ENCODE peak calls at places on chromosome 21, in five cellular contexts. S is HepG2, X is stomach, B is sigmoid colon, Q is transverse colon. J is an unnamed sample.

GRCh38 chr21:27807596-27807995 is 840.7 kb upstream of the ADAMTS5 start:
- DNase-seq in S (no peak), X (no peak), B (no peak), Q (no peak), J (no peak)

GRCh38 chr21:37139154-37139553 is 66.1 kb downstream of the TTC3 start:
- DNase-seq in S (no peak), X (no peak), B (no peak), Q (no peak), J (no peak)

GRCh38 chr21:37914211-37914900 is 1.9 kb downstream of the KCNJ6 start:
- DNase-seq in S (no peak), X (no peak), B (no peak), Q (no peak), J (no peak)

GRCh38 chr21:23936224-23936623 is 1671.1 kb downstream of the MRPL39 start:
- DNase-seq in S (no peak), X (no peak), B (no peak), Q (no peak), J (no peak)

GRCh38 chr21:29416268-29416667 is 117.5 kb downstream of the BACH1 start:
- DNase-seq in S (no peak), X (no peak), B (no peak), Q (no peak), J (no peak)

GRCh38 chr21:34129039-34129891 is 55.9 kb downstream of the MRPS6 start:
- DNase-seq in S (no peak), X (peak), B (peak), Q (peak), J (no peak)

GRCh38 chr21:23522750-23523149 is 2084.5 kb downstream of the MRPL39 start:
- DNase-seq in S (no peak), X (no peak), B (no peak), Q (no peak), J (no peak)

GRCh38 chr21:33901421-33902288 is 13.9 kb downstream of the ATP5PO start:
- DNase-seq in S (peak), X (no peak), B (peak), Q (no peak), J (no peak)

GRCh38 chr21:36847189-36847588 is 119.3 kb downstream of the HLCS start:
- DNase-seq in S (peak), X (no peak), B (no peak), Q (no peak), J (no peak)

GRCh38 chr21:16194851-16195251 is 465.1 kb downstream of the USP25 start:
- DNase-seq in S (peak), X (no peak), B (no peak), Q (no peak), J (no peak)

GRCh38 chr21:15204140-15204774 is 139.5 kb upstream of the NRIP1 start:
- DNase-seq in S (no peak), X (no peak), B (no peak), Q (no peak), J (no peak)

GRCh38 chr21:29403922-29404538 is 105.3 kb downstream of the BACH1 start:
- DNase-seq in S (no peak), X (no peak), B (no peak), Q (no peak), J (no peak)

GRCh38 chr21:25360593-25360992 is 246.7 kb downstream of the MRPL39 start:
- DNase-seq in S (no peak), X (no peak), B (no peak), Q (no peak), J (no peak)

GRCh38 chr21:28135646-28136045 is 857.0 kb downstream of the LTN1 start:
- DNase-seq in S (no peak), X (no peak), B (no peak), Q (no peak), J (peak)

GRCh38 chr21:44405948-44406872 is 49.1 kb upstream of the LRRC3 start:
- DNase-seq in S (no peak), X (no peak), B (no peak), Q (no peak), J (peak)

GRCh38 chr21:21813295-21813694 is 815.1 kb downstream of the NCAM2 start:
- DNase-seq in S (no peak), X (no peak), B (no peak), Q (no peak), J (no peak)

GRCh38 chr21:34029724-34030528 is 43.5 kb upstream of the MRPS6 start:
- DNase-seq in S (peak), X (peak), B (no peak), Q (peak), J (no peak)

GRCh38 chr21:34198232-34199120 is 125.1 kb downstream of the MRPS6 start:
- DNase-seq in S (no peak), X (no peak), B (no peak), Q (no peak), J (no peak)

GRCh38 chr21:26717146-26717739 is 128.0 kb downstream of the ADAMTS1 start:
- DNase-seq in S (no peak), X (no peak), B (no peak), Q (no peak), J (no peak)

GRCh38 chr21:29025328-29025713 is 853 bp downstream of the USP16 start:
- DNase-seq in S (no peak), X (no peak), B (no peak), Q (no peak), J (no peak)

GRCh38 chr21:34609951-34610549 is 4.9 kb downstream of the RCAN1 start:
- DNase-seq in S (no peak), X (no peak), B (no peak), Q (no peak), J (no peak)

GRCh38 chr21:22224261-22224660 is 1226.1 kb downstream of the NCAM2 start:
- DNase-seq in S (no peak), X (no peak), B (no peak), Q (no peak), J (no peak)

GRCh38 chr21:40146201-40146890 is 279.1 kb downstream of the PCP4 start:
- DNase-seq in S (no peak), X (no peak), B (no peak), Q (no peak), J (no peak)

GRCh38 chr21:28333455-28334108 is 659.1 kb downstream of the LTN1 start:
- DNase-seq in S (peak), X (no peak), B (no peak), Q (no peak), J (no peak)

GRCh38 chr21:34336245-34336644 is 27.6 kb upstream of the KCNE2 start:
- DNase-seq in S (no peak), X (no peak), B (no peak), Q (no peak), J (no peak)

GRCh38 chr21:37551406-37552355 is 185.1 kb downstream of the DYRK1A start:
- DNase-seq in S (peak), X (peak), B (peak), Q (no peak), J (peak)

GRCh38 chr21:10272216-10272615 is 249.2 kb upstream of the TPTE start:
- DNase-seq in S (peak), X (no peak), B (no peak), Q (no peak), J (no peak)

GRCh38 chr21:15309721-15310120 is 244.9 kb upstream of the NRIP1 start:
- DNase-seq in S (no peak), X (no peak), B (peak), Q (no peak), J (no peak)

GRCh38 chr21:31426235-31426797 is 82.3 kb upstream of the TIAM1 start:
- DNase-seq in S (no peak), X (no peak), B (no peak), Q (no peak), J (no peak)

GRCh38 chr21:41958886-41959563 is 5.2 kb upstream of the C2CD2 start:
- DNase-seq in S (no peak), X (no peak), B (no peak), Q (no peak), J (no peak)

GRCh38 chr21:41960386-41960785 is 6.6 kb upstream of the C2CD2 start:
- DNase-seq in S (no peak), X (no peak), B (no peak), Q (no peak), J (no peak)

GRCh38 chr21:41955516-41955915 is 1.7 kb upstream of the C2CD2 start:
- DNase-seq in S (no peak), X (no peak), B (no peak), Q (no peak), J (no peak)

GRCh38 chr21:41956926-41957729 is 3.3 kb upstream of the C2CD2 start:
- DNase-seq in S (no peak), X (no peak), B (peak), Q (no peak), J (no peak)

GRCh38 chr21:41957991-41958766 is 4.4 kb upstream of the C2CD2 start:
- DNase-seq in S (peak), X (peak), B (peak), Q (peak), J (peak)
- TF ChIP-seq POLR2AphosphoS5 in S (no peak), X (peak), B (peak), Q (peak), J (peak)

DNA sequence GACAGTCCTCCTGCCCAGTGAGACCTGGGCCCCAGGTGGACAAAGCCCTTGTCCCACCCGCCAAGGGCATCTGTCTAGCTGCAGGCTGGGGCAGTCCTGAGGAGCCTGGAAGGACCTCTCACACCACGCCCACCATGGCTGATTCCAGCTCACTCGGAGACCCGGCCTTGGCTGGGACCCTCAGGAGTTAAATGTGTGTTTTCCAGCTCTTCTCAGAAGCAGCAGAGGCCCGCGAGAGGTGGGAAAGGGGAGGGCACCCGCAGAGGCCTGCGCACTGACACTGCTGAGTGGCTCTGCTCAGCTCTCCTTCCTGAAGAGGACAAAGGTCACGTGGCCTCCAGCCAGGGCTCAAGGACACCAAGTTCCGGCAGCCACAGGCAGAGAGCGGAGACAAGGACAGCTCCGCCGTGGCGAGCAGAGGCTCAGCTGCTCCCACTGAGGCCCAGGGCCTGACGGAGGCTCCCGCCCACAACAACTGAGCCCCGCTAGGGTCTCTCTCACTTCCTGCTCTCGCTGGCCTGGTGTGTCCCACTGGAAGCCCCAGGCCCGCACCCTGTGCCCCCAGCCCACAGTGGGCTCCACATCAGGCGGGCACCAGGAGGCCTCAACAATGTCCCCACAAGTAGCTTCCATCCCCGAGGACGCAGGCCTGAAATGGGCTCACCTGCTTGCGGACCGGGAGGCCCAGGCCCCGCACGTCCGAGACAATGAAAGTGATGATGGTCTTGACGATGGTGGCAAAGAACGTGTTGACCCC is 16.9 kb downstream of the SLC19A1 start:
- DNase-seq in S (peak), X (peak), B (peak), Q (peak), J (peak)
- TF ChIP-seq POLR2A in S (no peak), X (no peak), B (no peak), Q (peak), J (no peak)

DNA sequence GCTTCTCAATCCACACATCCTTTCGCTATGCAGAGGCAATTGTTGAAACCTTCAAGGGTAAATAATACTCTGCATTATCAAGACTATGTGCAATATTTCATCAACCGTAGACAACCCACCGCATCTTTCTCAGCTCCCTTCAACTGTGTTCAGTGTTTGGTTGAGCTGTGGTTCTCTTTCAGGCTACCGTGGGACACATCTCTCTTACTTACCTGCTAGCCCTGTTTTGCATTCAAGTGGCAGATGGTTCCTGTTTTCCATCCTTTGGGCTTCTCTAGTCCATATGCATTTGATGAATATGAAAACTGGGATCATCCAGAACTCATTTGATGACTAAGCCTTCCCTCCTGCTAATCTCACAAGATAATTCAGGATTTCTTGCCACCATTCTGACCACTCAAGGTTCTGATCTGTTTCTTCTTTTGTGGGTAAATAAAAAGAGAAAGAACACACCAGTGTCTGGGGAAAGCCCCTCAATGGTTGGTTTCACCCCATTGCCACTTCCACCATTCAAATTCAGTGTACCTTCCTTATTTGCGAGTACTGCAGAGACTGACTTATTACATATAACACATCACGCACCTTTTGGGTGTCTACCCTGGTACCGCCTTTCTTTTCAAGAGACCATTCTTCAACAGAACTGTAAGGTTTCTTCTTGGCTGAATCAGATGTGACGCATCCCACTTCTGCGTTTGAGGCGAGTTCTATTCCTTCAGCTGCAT is 61.7 kb downstream of the BACE2 start:
- DNase-seq in S (no peak), X (no peak), B (no peak), Q (no peak), J (no peak)
- TF ChIP-seq EP300 in S (no peak), X (no peak), B (no peak), Q (no peak), J (no peak)

GRCh38 chr21:32463889-32464300 is 51.4 kb downstream of the EVA1C start:
- DNase-seq in S (peak), X (no peak), B (no peak), Q (no peak), J (no peak)
- TF ChIP-seq POLR2AphosphoS5 in S (no peak), X (no peak), B (no peak), Q (no peak), J (no peak)

GRCh38 chr21:32624726-32625125 is 12.5 kb upstream of the CFAP298 start:
- DNase-seq in S (no peak), X (no peak), B (no peak), Q (no peak), J (no peak)

DNA sequence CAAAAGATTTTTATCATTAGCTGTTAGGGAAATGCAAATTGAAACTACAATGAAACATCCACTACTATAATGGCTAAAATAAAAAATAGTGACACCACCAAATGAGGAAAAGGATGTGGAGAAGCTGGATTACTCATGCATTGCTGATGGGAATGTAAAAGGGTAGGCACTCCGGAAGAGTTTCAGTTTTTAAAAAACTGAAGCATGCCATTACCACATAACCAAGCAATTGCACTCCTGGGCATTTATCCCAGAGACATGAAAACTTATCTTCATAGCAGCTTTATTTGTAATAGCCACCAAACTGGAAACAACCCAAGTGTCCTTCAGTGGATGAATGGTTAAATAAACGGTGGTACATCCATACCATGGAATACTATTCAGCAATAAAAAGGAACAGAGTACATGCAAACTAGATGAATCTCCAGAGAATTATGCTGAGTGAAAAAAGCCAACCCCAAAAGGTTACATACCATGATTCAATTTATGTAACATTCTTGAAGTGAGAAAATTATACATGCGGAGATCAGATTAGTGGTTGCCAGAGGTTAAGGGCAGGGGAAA is 14.5 kb upstream of the CFAP298 start:
- DNase-seq in S (no peak), X (no peak), B (no peak), Q (no peak), J (no peak)
- TF ChIP-seq POLR2A in S (no peak), X (no peak), B (no peak), Q (no peak), J (no peak)